ENCODE peak calls at places on chromosomes 3 and 15, in ten cellular contexts. P, L, S, X, Q, T, K, J, F and H are unnamed samples.

GRCh38 chr3:194935061-194935460 is 249.4 kb downstream of the FAM43A start:
- DNase-seq in P (no peak), L (peak; percentile 70), S (no peak), X (no peak), Q (no peak), T (no peak), K (no peak), J (peak; percentile 40), F (no peak), H (no peak)

GRCh38 chr15:82944840-82945239 is 7.7 kb downstream of the HOMER2 start:
- DNase-seq in P (no peak), L (no peak), S (no peak), X (no peak), Q (no peak), T (no peak), K (no peak), J (no peak), F (no peak), H (no peak)

GRCh38 chr3:25035511-25035910 is 392.6 kb upstream of the RARB start:
- DNase-seq in P (no peak), L (no peak), S (no peak), X (no peak), Q (no peak), T (no peak), K (no peak), J (no peak), F (no peak), H (no peak)

GRCh38 chr3:144085964-144086363 is 114.3 kb downstream of the DIPK2A start:
- DNase-seq in P (no peak), L (peak; percentile 77), S (no peak), X (no peak), Q (no peak), T (no peak), K (no peak), J (peak; percentile 4), F (no peak), H (peak; percentile 3)

GRCh38 chr15:40367038-40367672 is 9.1 kb downstream of the DISP2 start:
- DNase-seq in P (no peak), L (no peak), S (no peak), X (no peak), Q (peak; percentile 60), T (peak; percentile 68), K (peak; percentile 43), J (peak; percentile 93), F (no peak), H (no peak)

GRCh38 chr3:190306513-190307163 is 15.6 kb downstream of the CLDN1 start:
- DNase-seq in P (no peak), L (no peak), S (no peak), X (peak; percentile 40), Q (no peak), T (peak; percentile 26), K (no peak), J (peak; percentile 89), F (no peak), H (no peak)

GRCh38 chr3:134711284-134711683 is 60.5 kb upstream of the KY start:
- DNase-seq in P (no peak), L (peak; percentile 8), S (no peak), X (no peak), Q (no peak), T (no peak), K (no peak), J (no peak), F (no peak), H (no peak)

GRCh38 chr3:190446492-190447301 is 3.0 kb downstream of the TMEM207 start:
- DNase-seq in P (no peak), L (peak; percentile 64), S (no peak), X (no peak), Q (no peak), T (peak; percentile 39), K (no peak), J (no peak), F (no peak), H (no peak)

GRCh38 chr15:74873036-74873755 is at the start of gene SCAMP2:
- DNase-seq in P (peak; percentile 75), L (peak; percentile 97), S (peak; percentile 99), X (peak; percentile 92), Q (peak; percentile 95), T (peak; percentile 96), K (peak; percentile 95), J (peak; percentile 96), F (peak; percentile 85), H (peak; percentile 94)

GRCh38 chr15:74873756-74874424 is 725 bp upstream of the SCAMP2 start:
- DNase-seq in P (no peak), L (peak; percentile 83), S (peak; percentile 65), X (peak; percentile 22), Q (peak; percentile 48), T (no peak), K (peak; percentile 48), J (peak; percentile 28), F (no peak), H (peak; percentile 51)

GRCh38 chr15:74869726-74870407 is 3.3 kb downstream of the SCAMP2 start:
- DNase-seq in P (peak; percentile 22), L (peak; percentile 97), S (no peak), X (peak; percentile 20), Q (no peak), T (peak; percentile 78), K (peak; percentile 81), J (peak; percentile 77), F (no peak), H (no peak)

GRCh38 chr15:74870496-74871213 is 2.5 kb downstream of the SCAMP2 start:
- DNase-seq in P (no peak), L (peak; percentile 14), S (no peak), X (no peak), Q (no peak), T (no peak), K (no peak), J (no peak), F (no peak), H (no peak)

GRCh38 chr15:74872702-74873035 is 496 bp downstream of the SCAMP2 start:
- DNase-seq in P (no peak), L (no peak), S (no peak), X (no peak), Q (no peak), T (no peak), K (no peak), J (no peak), F (no peak), H (no peak)
- TF ChIP-seq POLR2A in P (no peak), L (no peak), S (no peak), X (no peak), Q (no peak), T (no peak), K (no peak), J (no peak), F (no peak), H (no peak)

GRCh38 chr3:6580808-6581207 is 280.1 kb upstream of the GRM7 start:
- DNase-seq in P (no peak), L (no peak), S (no peak), X (no peak), Q (no peak), T (no peak), K (no peak), J (no peak), F (no peak), H (no peak)

GRCh38 chr3:6578526-6578925 is 282.4 kb upstream of the GRM7 start:
- DNase-seq in P (no peak), L (no peak), S (no peak), X (no peak), Q (no peak), T (no peak), K (no peak), J (no peak), F (no peak), H (no peak)

DNA sequence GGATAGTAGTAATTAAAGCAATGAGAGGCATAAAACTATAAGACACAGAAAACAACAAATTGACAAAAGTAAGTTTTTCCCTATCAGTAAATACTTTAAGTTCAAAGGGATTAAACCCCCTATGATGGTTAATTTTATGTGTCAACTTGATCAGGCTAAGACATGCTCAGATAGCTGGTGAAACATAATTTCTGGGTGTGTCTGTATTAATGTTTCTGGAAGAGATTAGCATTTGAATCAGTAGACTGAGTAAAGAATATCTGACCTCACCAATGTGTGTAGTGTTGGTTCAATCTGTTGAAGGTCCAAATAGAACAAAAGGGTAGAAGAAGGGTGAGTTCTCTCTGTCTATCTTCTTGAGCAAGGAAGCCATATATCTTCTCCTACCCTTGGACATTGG is 283.3 kb upstream of the GRM7 start:
- DNase-seq in P (no peak), L (no peak), S (no peak), X (no peak), Q (no peak), T (no peak), K (no peak), J (no peak), F (no peak), H (no peak)
- TF ChIP-seq POLR2A in P (no peak), L (no peak), S (no peak), X (no peak), Q (no peak), T (no peak), K (no peak), J (no peak), F (no peak), H (no peak)

GRCh38 chr3:12832350-12833225 is 8.8 kb downstream of the RPL32 start:
- DNase-seq in P (no peak), L (peak; percentile 27), S (no peak), X (no peak), Q (no peak), T (no peak), K (no peak), J (no peak), F (no peak), H (no peak)
- TF ChIP-seq POLR2A in P (no peak), L (no peak), S (no peak), X (no peak), Q (no peak), T (no peak), K (no peak), J (no peak), F (no peak), H (no peak)

GRCh38 chr3:122389197-122389596 is 5.2 kb downstream of the FAM162A start:
- DNase-seq in P (no peak), L (no peak), S (no peak), X (no peak), Q (no peak), T (no peak), K (no peak), J (no peak), F (no peak), H (no peak)

GRCh38 chr3:122382888-122383666 is at the start of gene MIX23:
- DNase-seq in P (peak; percentile 30), L (peak; percentile 89), S (peak; percentile 88), X (peak; percentile 85), Q (peak; percentile 89), T (peak; percentile 87), K (peak; percentile 89), J (peak; percentile 86), F (peak; percentile 69), H (peak; percentile 88)

GRCh38 chr3:122387709-122388108 is 3.7 kb downstream of the FAM162A start:
- DNase-seq in P (no peak), L (no peak), S (no peak), X (no peak), Q (no peak), T (no peak), K (no peak), J (no peak), F (no peak), H (no peak)

GRCh38 chr3:122389892-122390291 is 5.9 kb downstream of the FAM162A start:
- DNase-seq in P (no peak), L (no peak), S (no peak), X (no peak), Q (no peak), T (no peak), K (no peak), J (no peak), F (no peak), H (no peak)

DNA sequence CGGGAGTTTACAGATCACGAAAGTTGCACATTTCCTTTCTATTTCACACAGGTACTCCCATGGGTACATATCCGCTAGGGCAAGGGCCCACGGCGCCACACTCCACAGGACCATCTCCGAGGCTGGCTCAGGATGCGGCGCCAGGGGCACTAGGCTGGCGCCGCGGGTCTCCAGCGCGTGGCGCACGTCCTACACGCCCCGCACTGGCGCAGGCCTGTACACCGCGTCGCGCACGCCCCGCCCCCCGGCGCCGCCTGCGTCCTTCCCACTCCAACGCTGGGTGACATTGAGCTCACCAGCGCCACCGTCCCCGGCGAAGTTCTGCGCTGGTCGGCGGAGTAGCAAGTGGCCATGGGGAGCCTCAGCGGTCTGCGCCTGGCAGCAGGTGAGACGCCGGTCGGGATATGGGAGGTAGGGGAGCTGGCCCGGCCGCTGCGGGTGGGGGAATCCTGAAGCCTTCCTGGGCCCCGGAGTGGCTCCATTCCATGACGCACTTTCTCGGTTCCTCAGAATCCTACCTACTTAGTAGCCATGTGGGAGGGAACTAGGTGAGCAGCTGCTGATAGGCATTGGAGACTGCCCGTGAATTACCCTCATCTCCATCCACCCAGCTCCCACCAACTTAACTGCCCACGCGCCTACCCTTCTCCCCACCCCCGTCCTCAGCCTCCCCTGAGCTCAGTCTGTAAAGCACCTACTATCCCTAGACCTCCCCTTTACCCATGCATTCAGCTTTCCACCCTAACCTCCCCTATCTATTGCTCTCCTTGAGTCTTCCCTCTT is at the start of gene FAM162A:
- DNase-seq in P (peak; percentile 52), L (peak; percentile 97), S (peak; percentile 80), X (peak; percentile 90), Q (peak; percentile 91), T (peak; percentile 93), K (peak; percentile 96), J (peak; percentile 96), F (peak; percentile 80), H (peak; percentile 96)
- TF ChIP-seq POLR2A in P (peak; percentile 86), L (peak; percentile 95), S (peak; percentile 90), X (peak; percentile 96), Q (peak; percentile 82), T (peak; percentile 97), K (peak; percentile 95), J (peak; percentile 97), F (peak; percentile 80), H (peak; percentile 80)